ENCODE peak calls at places on chromosomes 13 and 19, in nine cellular contexts. Y is NCI-H1417; W is stimulated activated CD8-positive, alpha-beta memory T cell treated with anti-CD3 and anti-CD28 coated beads, Interleukin-15, amount 100 ng/mL, for 4 hours; Z is stimulated activated CD4-positive, alpha-beta T cell treated with anti-CD3 and anti-CD28 coated beads, Interleukin-1b, Interleukin-23, amount 100 ng/mL, for 24 hours; K is GM13976; X is AG09309; T is kidney; C is breast epithelium; L is anterior cingulate cortex. R is an unnamed sample.

GRCh38 chr13:44280461-44280860 is 93.2 kb upstream of the SERP2 start:
- DNase-seq in X (no peak), T (no peak), W (no peak), L (no peak), Z (no peak), K (no peak), C (no peak), Y (no peak), R (peak)

GRCh38 chr13:46492946-46493345 is 60.0 kb upstream of the LRCH1 start:
- DNase-seq in C (no peak), T (no peak), K (peak), L (no peak), Y (no peak), Z (no peak), W (no peak), X (no peak), R (no peak)

GRCh38 chr19:29385191-29385795 is 140.5 kb upstream of the VSTM2B start:
- DNase-seq in T (peak), C (no peak), K (no peak), Y (no peak), W (no peak), X (no peak), L (no peak), Z (no peak), R (no peak)

GRCh38 chr19:14150770-14151661 is 14.6 kb upstream of the ASF1B start:
- DNase-seq in Y (no peak), L (no peak), C (no peak), W (no peak), T (no peak), Z (no peak), K (no peak), X (no peak), R (no peak)

GRCh38 chr19:2282062-2282861 is at the start of gene PEAK3:
- DNase-seq in X (no peak), Z (no peak), C (no peak), W (no peak), Y (no peak), T (peak), K (peak), L (no peak), R (no peak)

GRCh38 chr13:31725841-31726240 is 13.5 kb upstream of the RXFP2 start:
- DNase-seq in X (no peak), Y (no peak), Z (no peak), K (no peak), C (no peak), L (no peak), T (no peak), W (no peak), R (no peak)

GRCh38 chr13:98252931-98253470 is 75.9 kb upstream of the RNF113B start:
- DNase-seq in T (no peak), L (no peak), Z (no peak), Y (no peak), K (no peak), C (no peak), X (peak), W (no peak), R (peak)

GRCh38 chr13:109605846-109606245 is 180.5 kb downstream of the IRS2 start:
- DNase-seq in C (no peak), Z (no peak), X (no peak), L (no peak), T (no peak), K (no peak), Y (no peak), W (no peak), R (no peak)

GRCh38 chr13:45628094-45628493 is 12.6 kb upstream of the ERICH6B start:
- DNase-seq in W (no peak), T (no peak), Z (no peak), L (no peak), Y (no peak), C (no peak), K (no peak), X (no peak), R (no peak)